ENCODE peak calls at places on chromosomes 12 and 14, in seven cellular contexts. E is T47D; V is activated naive CD4-positive, alpha-beta T cell treated with anti-CD3 and anti-CD28 coated beads, Interleukin-2, amount 10 ng/mL, durations not matched to agents 7 days and 5 days; B is ELF-1; N is GM06990; W is GM19239; Q is left kidney. G is an unnamed sample.

GRCh38 chr12:27711312-27711682 is 665 bp downstream of the MRPS35 start:
- DNase-seq in E (no peak), Q (no peak), N (no peak), W (peak), V (peak), B (no peak), G (no peak)

GRCh38 chr12:27898022-27898421 is 74.5 kb downstream of the PTHLH start:
- DNase-seq in V (no peak), W (no peak), E (no peak), B (no peak), Q (no peak), N (no peak), G (no peak)

GRCh38 chr12:121975029-121975428 is 46.7 kb upstream of the BCL7A start:
- DNase-seq in E (no peak), Q (peak), N (no peak), B (no peak), V (no peak), W (no peak), G (no peak)

GRCh38 chr12:10749700-10750384 is 26.7 kb upstream of the YBX3 start:
- DNase-seq in B (peak), N (peak), W (peak), V (peak), E (peak), Q (peak), G (peak)

GRCh38 chr12:26226629-26227375 is 31.4 kb downstream of the SSPN start:
- DNase-seq in E (peak), B (peak), Q (peak), W (no peak), N (peak), V (no peak), G (no peak)

GRCh38 chr12:123200414-123200813 is 32.5 kb downstream of the MPHOSPH9 start:
- DNase-seq in N (no peak), B (no peak), Q (no peak), V (no peak), E (no peak), W (no peak), G (no peak)

GRCh38 chr14:102749833-102750775 is 27.1 kb upstream of the TRAF3 start:
- DNase-seq in V (no peak), E (no peak), N (no peak), W (no peak), Q (peak), B (no peak), G (no peak)

GRCh38 chr14:50399251-50400032 is 2.8 kb upstream of the CDKL1 start:
- DNase-seq in E (peak), N (no peak), V (no peak), B (no peak), W (no peak), Q (peak), G (no peak)

GRCh38 chr12:94239332-94239731 is 91.0 kb downstream of the PLXNC1 start:
- DNase-seq in E (no peak), V (no peak), N (no peak), W (no peak), B (no peak), Q (no peak), G (no peak)

G was measured in GM12864.